ENCODE peak calls at places on chromosomes 11 and 22, in four cellular contexts. A is lower lobe of right lung; J is progenitor cell of endocrine pancreas; L is activated naive CD4-positive, alpha-beta T cell treated with Interleukin-2 at 50 U/mL for 16 hours. C is an unnamed sample.
A peak's percentile ranks its signal among the peaks of the same experiment; 100 is the strongest.

GRCh38 chr11:112785717-112786116 is 175.5 kb upstream of the NCAM1 start:
- DNase-seq in J (no peak), L (no peak), A (no peak), C (no peak)

GRCh38 chr11:108235192-108235591 is 12.3 kb downstream of the ATM start:
- DNase-seq in A (no peak), J (no peak), L (no peak), C (no peak)

GRCh38 chr22:17944205-17944725 is 80.1 kb downstream of the MICAL3 start:
- DNase-seq in J (no peak), A (no peak), L (no peak), C (no peak)

GRCh38 chr11:100789500-100789899 is 102.4 kb downstream of the ARHGAP42 start:
- DNase-seq in L (no peak), J (no peak), A (no peak), C (no peak)

GRCh38 chr11:129383060-129383459 is 7.4 kb downstream of the BARX2 start:
- DNase-seq in A (no peak), J (no peak), L (no peak), C (no peak)

GRCh38 chr11:2798951-2799761 is 86.4 kb downstream of the CDKN1C start:
- DNase-seq in J (peak; percentile 2), L (no peak), A (peak; percentile 37), C (no peak)

GRCh38 chr11:134050541-134051383 is 18.1 kb upstream of the JAM3 start:
- DNase-seq in J (peak; percentile 73), A (peak; percentile 84), L (peak; percentile 76), C (peak; percentile 89)

GRCh38 chr11:61814242-61814957 is 2.4 kb downstream of the FADS1 start:
- DNase-seq in J (no peak), L (no peak), A (no peak), C (no peak)

GRCh38 chr11:110296226-110297081 is at the start of gene RDX:
- DNase-seq in A (peak; percentile 88), L (peak; percentile 64), J (peak; percentile 64), C (peak; percentile 83)

GRCh38 chr11:78451371-78452150 is 33.9 kb upstream of the GAB2 start:
- DNase-seq in J (no peak), A (no peak), L (no peak), C (no peak)

GRCh38 chr22:39820266-39820665 is 73.3 kb downstream of the ENTHD1 start:
- DNase-seq in A (no peak), J (no peak), L (no peak), C (no peak)

GRCh38 chr11:68020575-68020974 is 9.9 kb upstream of the NDUFS8 start:
- DNase-seq in A (peak; percentile 74), J (no peak), L (no peak), C (no peak)

GRCh38 chr11:75140269-75141138 is 10.4 kb upstream of the SLCO2B1 start:
- DNase-seq in L (peak; percentile 80), A (peak; percentile 78), J (peak; percentile 72), C (peak; percentile 94)

GRCh38 chr22:42437488-42438292 is 5.5 kb upstream of the NFAM1 start:
- DNase-seq in L (peak; percentile 84), A (peak; percentile 84), J (peak; percentile 88), C (peak; percentile 95)

GRCh38 chr11:9039194-9039593 is 35.4 kb upstream of the NRIP3 start:
- DNase-seq in A (no peak), L (no peak), J (no peak), C (no peak)

GRCh38 chr22:38270091-38270972 is 2.5 kb downstream of the TMEM184B start:
- DNase-seq in A (no peak), J (no peak), L (no peak), C (no peak)

GRCh38 chr11:76601712-76602111 is 68.8 kb downstream of the LRRC32 start:
- DNase-seq in A (no peak), L (no peak), J (no peak), C (no peak)

GRCh38 chr22:29914165-29914564 is 31.2 kb downstream of the MTMR3 start:
- DNase-seq in L (no peak), A (no peak), J (no peak), C (no peak)

GRCh38 chr11:69398529-69399492 is 82.7 kb upstream of the LINC01488 start:
- DNase-seq in L (no peak), A (no peak), J (no peak), C (no peak)

GRCh38 chr11:75339685-75340409 is 11.6 kb downstream of the ARRB1 start:
- DNase-seq in L (no peak), A (no peak), J (no peak), C (no peak)

GRCh38 chr22:30217698-30218565 is 28.6 kb downstream of the LIF start:
- DNase-seq in A (no peak), J (no peak), L (no peak), C (no peak)

GRCh38 chr22:46684706-46685105 is 53.3 kb downstream of the CERK start:
- DNase-seq in J (no peak), A (no peak), L (no peak), C (no peak)

GRCh38 chr11:83051760-83052671 is 19.7 kb downstream of the RAB30 start:
- DNase-seq in J (no peak), L (no peak), A (no peak), C (no peak)

GRCh38 chr11:89498845-89499448 is 7.8 kb upstream of the NOX4 start:
- DNase-seq in L (no peak), J (no peak), A (no peak), C (no peak)

GRCh38 chr11:77252555-77253270 is 48.8 kb downstream of the GDPD4 start:
- DNase-seq in A (no peak), L (no peak), J (no peak), C (no peak)

GRCh38 chr11:117842131-117842941 is 17.8 kb upstream of the FXYD2 start:
- DNase-seq in L (no peak), A (peak; percentile 52), J (no peak), C (peak; percentile 55)

GRCh38 chr22:46827072-46827780 is 64.8 kb downstream of the TBC1D22A start:
- DNase-seq in J (no peak), A (no peak), L (no peak), C (peak; percentile 55)

GRCh38 chr22:45090364-45090960 is 73.3 kb upstream of the NUP50 start:
- DNase-seq in L (no peak), J (peak; percentile 47), A (no peak), C (no peak)

GRCh38 chr11:69339916-69340565 is 46.1 kb downstream of the MYEOV start:
- DNase-seq in L (peak; percentile 52), A (no peak), J (no peak), C (peak; percentile 54)

GRCh38 chr11:112784323-112785073 is 176.7 kb upstream of the NCAM1 start:
- DNase-seq in L (no peak), J (no peak), A (no peak), C (peak; percentile 26)

GRCh38 chr11:94151903-94152677 is 23.4 kb downstream of the PANX1 start:
- DNase-seq in L (no peak), J (no peak), A (no peak), C (no peak)

GRCh38 chr11:121099885-121100284 is 1.2 kb upstream of the TECTA start:
- DNase-seq in J (no peak), A (no peak), L (no peak), C (no peak)

GRCh38 chr22:25563757-25564319 is 637 bp upstream of the GRK3 start:
- DNase-seq in L (peak; percentile 3), A (peak; percentile 57), J (no peak), C (peak; percentile 62)

GRCh38 chr11:46800177-46800576 is 45.9 kb downstream of the CKAP5 start:
- DNase-seq in A (no peak), J (no peak), L (no peak), C (no peak)

GRCh38 chr22:49320714-49321476 is 506.8 kb downstream of the BRD1 start:
- DNase-seq in J (no peak), L (no peak), A (peak; percentile 14), C (no peak)

GRCh38 chr11:110857885-110858555 is 145.8 kb upstream of the ARHGAP20 start:
- DNase-seq in J (no peak), A (no peak), L (no peak), C (no peak)

GRCh38 chr11:130553306-130553705 is 104.9 kb downstream of the ADAMTS15 start:
- DNase-seq in L (no peak), J (no peak), A (no peak), C (no peak)

GRCh38 chr11:12187399-12187798 is 77.0 kb downstream of the MICAL2 start:
- DNase-seq in J (no peak), L (peak; percentile 66), A (no peak), C (no peak)

GRCh38 chr22:44456661-44457412 is 41.2 kb downstream of the RTL6 start:
- DNase-seq in J (no peak), A (no peak), L (no peak), C (peak; percentile 51)

C was measured in activated CD8-positive, alpha-beta memory T cell treated with anti-CD3 and anti-CD28 coated beads for 24 hours.